ENCODE peak calls at places on chromosomes 13 and 19, in seven cellular contexts. One of them, this sample, is unnamed.

GRCh38 chr13:51148952-51149573 is 38.0 kb upstream of the C13orf42 start:
- DNase-seq in breast epithelium: no peak
- DNase-seq in DMS53: peak; percentile 47
- DNase-seq in ovary: no peak
- DNase-seq in AML-193: no peak
- DNase-seq in activated CD8-positive, alpha-beta memory T cell treated with anti-CD3 and anti-CD28 coated beads, Interleukin-2, amount 10 ng/mL, durations not matched to agents 7 days and 5 days: no peak
- DNase-seq in EL: peak; percentile 32
- DNase-seq in this sample: peak; percentile 42

GRCh38 chr19:5369962-5370367 is 29.4 kb upstream of the PTPRS start:
- DNase-seq in DMS53: peak; percentile 38
- DNase-seq in EL: peak; percentile 44
- DNase-seq in AML-193: no peak
- DNase-seq in breast epithelium: no peak
- DNase-seq in ovary: no peak
- DNase-seq in activated CD8-positive, alpha-beta memory T cell treated with anti-CD3 and anti-CD28 coated beads, Interleukin-2, amount 10 ng/mL, durations not matched to agents 7 days and 5 days: peak; percentile 58
- DNase-seq in this sample: peak; percentile 12

GRCh38 chr13:28467034-28467433 is 27.9 kb downstream of the FLT1 start:
- DNase-seq in breast epithelium: no peak
- DNase-seq in ovary: no peak
- DNase-seq in DMS53: no peak
- DNase-seq in activated CD8-positive, alpha-beta memory T cell treated with anti-CD3 and anti-CD28 coated beads, Interleukin-2, amount 10 ng/mL, durations not matched to agents 7 days and 5 days: no peak
- DNase-seq in EL: no peak
- DNase-seq in AML-193: no peak
- DNase-seq in this sample: no peak

GRCh38 chr13:42525035-42525504 is 48.9 kb upstream of the TNFSF11 start:
- DNase-seq in breast epithelium: no peak
- DNase-seq in activated CD8-positive, alpha-beta memory T cell treated with anti-CD3 and anti-CD28 coated beads, Interleukin-2, amount 10 ng/mL, durations not matched to agents 7 days and 5 days: no peak
- DNase-seq in AML-193: no peak
- DNase-seq in DMS53: peak; percentile 3
- DNase-seq in EL: peak; percentile 40
- DNase-seq in ovary: no peak
- DNase-seq in this sample: no peak

GRCh38 chr13:48273346-48273745 is 30.2 kb upstream of the RB1 start:
- DNase-seq in ovary: no peak
- DNase-seq in DMS53: no peak
- DNase-seq in activated CD8-positive, alpha-beta memory T cell treated with anti-CD3 and anti-CD28 coated beads, Interleukin-2, amount 10 ng/mL, durations not matched to agents 7 days and 5 days: no peak
- DNase-seq in breast epithelium: no peak
- DNase-seq in EL: no peak
- DNase-seq in AML-193: no peak
- DNase-seq in this sample: no peak

GRCh38 chr13:108549989-108550388 is 79.4 kb upstream of the MYO16 start:
- DNase-seq in AML-193: no peak
- DNase-seq in ovary: no peak
- DNase-seq in breast epithelium: no peak
- DNase-seq in activated CD8-positive, alpha-beta memory T cell treated with anti-CD3 and anti-CD28 coated beads, Interleukin-2, amount 10 ng/mL, durations not matched to agents 7 days and 5 days: no peak
- DNase-seq in DMS53: no peak
- DNase-seq in EL: no peak
- DNase-seq in this sample: no peak

GRCh38 chr19:51166846-51167490 is 24.9 kb downstream of the SIGLEC7 start:
- DNase-seq in activated CD8-positive, alpha-beta memory T cell treated with anti-CD3 and anti-CD28 coated beads, Interleukin-2, amount 10 ng/mL, durations not matched to agents 7 days and 5 days: peak; percentile 91
- DNase-seq in AML-193: peak; percentile 80
- DNase-seq in ovary: no peak
- DNase-seq in DMS53: no peak
- DNase-seq in EL: no peak
- DNase-seq in breast epithelium: no peak
- DNase-seq in this sample: no peak

GRCh38 chr13:91185294-91185863 is 162.1 kb upstream of the MIR17HG start:
- DNase-seq in ovary: no peak
- DNase-seq in breast epithelium: no peak
- DNase-seq in DMS53: peak; percentile 60
- DNase-seq in AML-193: peak; percentile 6
- DNase-seq in EL: no peak
- DNase-seq in activated CD8-positive, alpha-beta memory T cell treated with anti-CD3 and anti-CD28 coated beads, Interleukin-2, amount 10 ng/mL, durations not matched to agents 7 days and 5 days: no peak
- DNase-seq in this sample: no peak

GRCh38 chr13:25692156-25692555 is 320.4 kb downstream of the ATP8A2 start:
- DNase-seq in EL: no peak
- DNase-seq in DMS53: peak; percentile 64
- DNase-seq in AML-193: no peak
- DNase-seq in ovary: no peak
- DNase-seq in activated CD8-positive, alpha-beta memory T cell treated with anti-CD3 and anti-CD28 coated beads, Interleukin-2, amount 10 ng/mL, durations not matched to agents 7 days and 5 days: no peak
- DNase-seq in breast epithelium: no peak
- DNase-seq in this sample: no peak

GRCh38 chr13:95833713-95834112 is 156.8 kb downstream of the DNAJC3 start:
- DNase-seq in EL: peak; percentile 20
- DNase-seq in breast epithelium: no peak
- DNase-seq in activated CD8-positive, alpha-beta memory T cell treated with anti-CD3 and anti-CD28 coated beads, Interleukin-2, amount 10 ng/mL, durations not matched to agents 7 days and 5 days: no peak
- DNase-seq in AML-193: no peak
- DNase-seq in DMS53: no peak
- DNase-seq in ovary: no peak
- DNase-seq in this sample: no peak

GRCh38 chr13:73465629-73465974 is 406.8 kb downstream of the KLF5 start:
- DNase-seq in breast epithelium: no peak
- DNase-seq in DMS53: peak; percentile 2
- DNase-seq in EL: peak; percentile 55
- DNase-seq in AML-193: no peak
- DNase-seq in ovary: no peak
- DNase-seq in activated CD8-positive, alpha-beta memory T cell treated with anti-CD3 and anti-CD28 coated beads, Interleukin-2, amount 10 ng/mL, durations not matched to agents 7 days and 5 days: no peak
- DNase-seq in this sample: no peak

GRCh38 chr19:10113964-10114650 is 2.6 kb downstream of the P2RY11 start:
- DNase-seq in EL: no peak
- DNase-seq in activated CD8-positive, alpha-beta memory T cell treated with anti-CD3 and anti-CD28 coated beads, Interleukin-2, amount 10 ng/mL, durations not matched to agents 7 days and 5 days: no peak
- DNase-seq in breast epithelium: no peak
- DNase-seq in DMS53: peak; percentile 43
- DNase-seq in ovary: no peak
- DNase-seq in AML-193: no peak
- DNase-seq in this sample: no peak

GRCh38 chr19:33811246-33811645 is 14.6 kb downstream of the KCTD15 start:
- DNase-seq in AML-193: no peak
- DNase-seq in breast epithelium: no peak
- DNase-seq in activated CD8-positive, alpha-beta memory T cell treated with anti-CD3 and anti-CD28 coated beads, Interleukin-2, amount 10 ng/mL, durations not matched to agents 7 days and 5 days: no peak
- DNase-seq in EL: no peak
- DNase-seq in DMS53: no peak
- DNase-seq in ovary: no peak
- DNase-seq in this sample: no peak

GRCh38 chr19:3275583-3276340 is 51.3 kb downstream of the CELF5 start:
- DNase-seq in activated CD8-positive, alpha-beta memory T cell treated with anti-CD3 and anti-CD28 coated beads, Interleukin-2, amount 10 ng/mL, durations not matched to agents 7 days and 5 days: peak; percentile 94
- DNase-seq in ovary: peak; percentile 65
- DNase-seq in DMS53: peak; percentile 76
- DNase-seq in EL: peak; percentile 85
- DNase-seq in AML-193: peak; percentile 46
- DNase-seq in breast epithelium: peak; percentile 77
- DNase-seq in this sample: peak; percentile 53

GRCh38 chr19:40862785-40863184 is 12.5 kb upstream of the CYP2A6 start:
- DNase-seq in breast epithelium: no peak
- DNase-seq in AML-193: no peak
- DNase-seq in ovary: no peak
- DNase-seq in DMS53: no peak
- DNase-seq in EL: no peak
- DNase-seq in activated CD8-positive, alpha-beta memory T cell treated with anti-CD3 and anti-CD28 coated beads, Interleukin-2, amount 10 ng/mL, durations not matched to agents 7 days and 5 days: no peak
- DNase-seq in this sample: no peak

GRCh38 chr19:6577410-6578125 is 13.4 kb downstream of the CD70 start:
- DNase-seq in AML-193: no peak
- DNase-seq in DMS53: no peak
- DNase-seq in activated CD8-positive, alpha-beta memory T cell treated with anti-CD3 and anti-CD28 coated beads, Interleukin-2, amount 10 ng/mL, durations not matched to agents 7 days and 5 days: peak; percentile 75
- DNase-seq in ovary: no peak
- DNase-seq in EL: no peak
- DNase-seq in breast epithelium: no peak
- DNase-seq in this sample: no peak

GRCh38 chr19:45560038-45560437 is 24.6 kb downstream of the OPA3 start:
- DNase-seq in DMS53: no peak
- DNase-seq in EL: no peak
- DNase-seq in breast epithelium: no peak
- DNase-seq in AML-193: no peak
- DNase-seq in ovary: no peak
- DNase-seq in activated CD8-positive, alpha-beta memory T cell treated with anti-CD3 and anti-CD28 coated beads, Interleukin-2, amount 10 ng/mL, durations not matched to agents 7 days and 5 days: no peak
- DNase-seq in this sample: no peak

GRCh38 chr13:84446972-84447700 is 564.9 kb upstream of the SLITRK1 start:
- DNase-seq in EL: peak; percentile 14
- DNase-seq in DMS53: no peak
- DNase-seq in activated CD8-positive, alpha-beta memory T cell treated with anti-CD3 and anti-CD28 coated beads, Interleukin-2, amount 10 ng/mL, durations not matched to agents 7 days and 5 days: no peak
- DNase-seq in AML-193: no peak
- DNase-seq in ovary: no peak
- DNase-seq in breast epithelium: no peak
- DNase-seq in this sample: no peak

GRCh38 chr19:57667220-57667619 is 1.5 kb upstream of the ZSCAN4 start:
- DNase-seq in ovary: no peak
- DNase-seq in AML-193: no peak
- DNase-seq in activated CD8-positive, alpha-beta memory T cell treated with anti-CD3 and anti-CD28 coated beads, Interleukin-2, amount 10 ng/mL, durations not matched to agents 7 days and 5 days: no peak
- DNase-seq in breast epithelium: no peak
- DNase-seq in DMS53: no peak
- DNase-seq in EL: no peak
- DNase-seq in this sample: no peak

GRCh38 chr13:51666316-51666715 is 82.1 kb downstream of the WDFY2 start:
- DNase-seq in AML-193: no peak
- DNase-seq in EL: no peak
- DNase-seq in ovary: no peak
- DNase-seq in breast epithelium: no peak
- DNase-seq in DMS53: peak; percentile 23
- DNase-seq in activated CD8-positive, alpha-beta memory T cell treated with anti-CD3 and anti-CD28 coated beads, Interleukin-2, amount 10 ng/mL, durations not matched to agents 7 days and 5 days: no peak
- DNase-seq in this sample: no peak

GRCh38 chr13:23433171-23434153 is at the start of gene SACS:
- DNase-seq in ovary: no peak
- DNase-seq in breast epithelium: no peak
- DNase-seq in DMS53: peak; percentile 77
- DNase-seq in AML-193: no peak
- DNase-seq in EL: peak; percentile 61
- DNase-seq in activated CD8-positive, alpha-beta memory T cell treated with anti-CD3 and anti-CD28 coated beads, Interleukin-2, amount 10 ng/mL, durations not matched to agents 7 days and 5 days: no peak
- DNase-seq in this sample: no peak

GRCh38 chr19:33376423-33376822 is 2.9 kb downstream of the CEBPG start:
- DNase-seq in AML-193: no peak
- DNase-seq in EL: peak; percentile 91
- DNase-seq in breast epithelium: no peak
- DNase-seq in activated CD8-positive, alpha-beta memory T cell treated with anti-CD3 and anti-CD28 coated beads, Interleukin-2, amount 10 ng/mL, durations not matched to agents 7 days and 5 days: peak; percentile 30
- DNase-seq in ovary: no peak
- DNase-seq in DMS53: no peak
- DNase-seq in this sample: no peak

GRCh38 chr13:111939285-111940278 is 127.4 kb upstream of the SOX1 start:
- DNase-seq in AML-193: no peak
- DNase-seq in ovary: no peak
- DNase-seq in activated CD8-positive, alpha-beta memory T cell treated with anti-CD3 and anti-CD28 coated beads, Interleukin-2, amount 10 ng/mL, durations not matched to agents 7 days and 5 days: peak; percentile 19
- DNase-seq in EL: no peak
- DNase-seq in DMS53: no peak
- DNase-seq in breast epithelium: no peak
- DNase-seq in this sample: no peak